ENCODE peak calls at places on chromosomes 11 and 22, in eight cellular contexts. F is fibroblast of mammary gland, J is hepatocyte, O is progenitor cell of endocrine pancreas, K is HFFc6, Y is AG04450, G is GM20000, Z is endodermal cell. V is an unnamed sample.

GRCh38 chr11:60785806-60786361 is 751 bp downstream of the MS4A10 start:
- DNase-seq in F (peak; percentile 66), J (no peak), O (no peak), K (peak; percentile 60), Y (no peak), G (no peak), Z (no peak), V (no peak)

GRCh38 chr11:121451178-121451981 is 734 bp upstream of the SORL1 start:
- DNase-seq in F (no peak), J (peak; percentile 83), O (no peak), K (no peak), Y (no peak), G (no peak), Z (no peak), V (no peak)

GRCh38 chr11:132300283-132300682 is 929.9 kb downstream of the NTM start:
- DNase-seq in F (no peak), J (peak; percentile 18), O (no peak), K (no peak), Y (no peak), G (no peak), Z (peak; percentile 64), V (no peak)

GRCh38 chr11:26571861-26572654 is at the start of gene MUC15:
- DNase-seq in F (no peak), J (no peak), O (no peak), K (no peak), Y (no peak), G (no peak), Z (peak; percentile 66), V (no peak)

GRCh38 chr11:78420796-78421209 is 3.2 kb upstream of the GAB2 start:
- DNase-seq in F (peak; percentile 88), J (peak; percentile 47), O (no peak), K (no peak), Y (no peak), G (peak; percentile 57), Z (no peak), V (no peak)

GRCh38 chr22:30575011-30575671 is 676 bp upstream of the GAL3ST1 start:
- DNase-seq in F (peak; percentile 46), J (peak; percentile 36), O (no peak), K (no peak), Y (peak; percentile 38), G (no peak), Z (peak; percentile 75), V (no peak)

GRCh38 chr11:130124096-130124495 is 35.5 kb upstream of the ST14 start:
- DNase-seq in F (peak; percentile 94), J (peak; percentile 62), O (no peak), K (peak; percentile 86), Y (peak; percentile 30), G (no peak), Z (no peak), V (no peak)

GRCh38 chr11:29786092-29786491 is 230.7 kb downstream of the KCNA4 start:
- DNase-seq in F (no peak), J (no peak), O (no peak), K (no peak), Y (no peak), G (no peak), Z (no peak), V (no peak)

GRCh38 chr11:113147249-113147648 is 167.1 kb upstream of the TTC12 start:
- DNase-seq in F (no peak), J (no peak), O (no peak), K (no peak), Y (no peak), G (no peak), Z (peak; percentile 78), V (no peak)

GRCh38 chr22:29113329-29113728 is 40.5 kb downstream of the KREMEN1 start:
- DNase-seq in F (no peak), J (no peak), O (no peak), K (no peak), Y (peak; percentile 29), G (no peak), Z (no peak), V (no peak)

GRCh38 chr11:65487467-65488272 is 11.2 kb upstream of the MALAT1 start:
- DNase-seq in F (peak; percentile 100), J (peak; percentile 100), O (peak; percentile 75), K (peak; percentile 100), Y (peak; percentile 100), G (peak; percentile 80), Z (peak; percentile 99), V (peak; percentile 95)

GRCh38 chr11:14554959-14555358 is 34.8 kb upstream of the PSMA1 start:
- DNase-seq in F (peak; percentile 25), J (peak; percentile 51), O (no peak), K (no peak), Y (no peak), G (no peak), Z (no peak), V (no peak)

GRCh38 chr11:60942970-60943565 is 8.9 kb downstream of the SLC15A3 start:
- DNase-seq in F (no peak), J (no peak), O (no peak), K (no peak), Y (no peak), G (no peak), Z (no peak), V (no peak)

GRCh38 chr11:117670924-117671323 is 126.1 kb downstream of the DSCAML1 start:
- DNase-seq in F (no peak), J (no peak), O (no peak), K (no peak), Y (no peak), G (no peak), Z (peak; percentile 72), V (no peak)

GRCh38 chr11:95231881-95232605 is 1.0 kb upstream of the SESN3 start:
- DNase-seq in F (peak; percentile 49), J (peak; percentile 87), O (peak; percentile 75), K (no peak), Y (no peak), G (peak; percentile 45), Z (peak; percentile 88), V (peak; percentile 81)

GRCh38 chr11:114044042-114044871 is 15.3 kb upstream of the ZBTB16 start:
- DNase-seq in F (no peak), J (no peak), O (no peak), K (no peak), Y (no peak), G (no peak), Z (no peak), V (no peak)

GRCh38 chr11:19713221-19714092 is 820 bp downstream of the NAV2 start:
- DNase-seq in F (no peak), J (peak; percentile 15), O (no peak), K (no peak), Y (no peak), G (no peak), Z (peak; percentile 74), V (no peak)

GRCh38 chr22:31089101-31090100 is 8.3 kb downstream of the SMTN start:
- DNase-seq in F (peak; percentile 49), J (peak; percentile 61), O (no peak), K (no peak), Y (no peak), G (peak; percentile 85), Z (peak; percentile 76), V (no peak)

GRCh38 chr11:108890482-108891092 is 225.7 kb downstream of the DDX10 start:
- DNase-seq in F (peak; percentile 30), J (no peak), O (no peak), K (no peak), Y (no peak), G (no peak), Z (no peak), V (no peak)

GRCh38 chr11:3147257-3147619 is 17.9 kb downstream of the OSBPL5 start:
- DNase-seq in F (peak; percentile 48), J (no peak), O (no peak), K (no peak), Y (no peak), G (no peak), Z (no peak), V (no peak)

GRCh38 chr11:13220148-13220547 is 57.4 kb upstream of the BMAL1 start:
- DNase-seq in F (no peak), J (no peak), O (no peak), K (no peak), Y (no peak), G (no peak), Z (no peak), V (no peak)

GRCh38 chr11:28343304-28344233 is 235.4 kb downstream of the METTL15 start:
- DNase-seq in F (peak; percentile 86), J (peak; percentile 15), O (no peak), K (peak; percentile 72), Y (peak; percentile 76), G (no peak), Z (peak; percentile 45), V (no peak)

GRCh38 chr11:102467080-102467708 is 14.6 kb upstream of the TMEM123 start:
- DNase-seq in F (no peak), J (no peak), O (no peak), K (no peak), Y (no peak), G (no peak), Z (no peak), V (no peak)

GRCh38 chr11:116721983-116722382 is 50.8 kb downstream of the BUD13 start:
- DNase-seq in F (no peak), J (no peak), O (no peak), K (no peak), Y (no peak), G (no peak), Z (no peak), V (no peak)

GRCh38 chr11:29623144-29623722 is 393.6 kb downstream of the KCNA4 start:
- DNase-seq in F (no peak), J (no peak), O (no peak), K (no peak), Y (no peak), G (no peak), Z (peak; percentile 83), V (no peak)

GRCh38 chr22:36811094-36811797 is 5.6 kb downstream of the PVALB start:
- DNase-seq in F (no peak), J (no peak), O (no peak), K (no peak), Y (no peak), G (no peak), Z (no peak), V (no peak)

GRCh38 chr11:72589802-72590761 is 84.1 kb downstream of the PDE2A start:
- DNase-seq in F (peak; percentile 18), J (peak; percentile 71), O (peak; percentile 75), K (no peak), Y (no peak), G (peak; percentile 70), Z (peak; percentile 93), V (no peak)

GRCh38 chr11:133830931-133831907 is 14.1 kb downstream of the SPATA19 start:
- DNase-seq in F (no peak), J (no peak), O (no peak), K (no peak), Y (no peak), G (no peak), Z (peak; percentile 75), V (no peak)
- TF ChIP-seq CTCF in F (peak; percentile 2), J (peak; percentile 26), O (peak; percentile 56), K (no peak), Y (no peak), G (no peak), Z (peak; percentile 86), V (peak; percentile 73)

GRCh38 chr11:126573325-126574076 is 218.0 kb downstream of the ST3GAL4 start:
- DNase-seq in F (no peak), J (no peak), O (no peak), K (no peak), Y (no peak), G (no peak), Z (peak; percentile 87), V (no peak)
- TF ChIP-seq CTCF in F (peak; percentile 9), J (no peak), O (peak; percentile 44), K (peak; percentile 55), Y (peak; percentile 41), G (no peak), Z (peak; percentile 77), V (peak; percentile 60)

GRCh38 chr11:85749287-85749834 is 61.6 kb downstream of the SYTL2 start:
- DNase-seq in F (no peak), J (no peak), O (no peak), K (no peak), Y (no peak), G (no peak), Z (no peak), V (no peak)
- TF ChIP-seq CTCF in F (no peak), J (no peak), O (no peak), K (no peak), Y (no peak), G (no peak), Z (no peak), V (no peak)

GRCh38 chr11:67644042-67644441 is 4.5 kb upstream of the TBX10 start:
- DNase-seq in F (peak; percentile 17), J (peak; percentile 22), O (no peak), K (no peak), Y (no peak), G (peak; percentile 34), Z (peak; percentile 69), V (no peak)
- TF ChIP-seq CTCF in F (peak; percentile 35), J (no peak), O (peak; percentile 36), K (peak; percentile 43), Y (no peak), G (no peak), Z (peak; percentile 72), V (peak; percentile 58)

V was measured in type B pancreatic cell.